ENCODE peak calls at places on chromosomes 3 and 15, in four cellular contexts. One of them, this sample, is unnamed.

GRCh38 chr15:81540909-81541308 is 166.9 kb upstream of the TMC3 start:
- DNase-seq in naive thymus-derived CD4-positive, alpha-beta T cell: no peak
- DNase-seq in right cardiac atrium: no peak
- DNase-seq in psoas muscle: no peak
- DNase-seq in this sample: no peak

GRCh38 chr3:48879994-48880377 is 18.7 kb downstream of the SLC25A20 start:
- DNase-seq in naive thymus-derived CD4-positive, alpha-beta T cell: no peak
- DNase-seq in right cardiac atrium: no peak
- DNase-seq in psoas muscle: no peak
- DNase-seq in this sample: no peak

GRCh38 chr3:164620423-164620822 is 457.9 kb downstream of the SI start:
- DNase-seq in naive thymus-derived CD4-positive, alpha-beta T cell: no peak
- DNase-seq in right cardiac atrium: no peak
- DNase-seq in psoas muscle: no peak
- DNase-seq in this sample: no peak

GRCh38 chr3:126982125-126982521 is 792 bp upstream of the PLXNA1 start:
- DNase-seq in naive thymus-derived CD4-positive, alpha-beta T cell: no peak
- DNase-seq in right cardiac atrium: no peak
- DNase-seq in psoas muscle: peak; percentile 53
- DNase-seq in this sample: no peak

GRCh38 chr3:48564022-48564421 is 441 bp upstream of the UCN2 start:
- DNase-seq in naive thymus-derived CD4-positive, alpha-beta T cell: peak; percentile 43
- DNase-seq in right cardiac atrium: peak; percentile 67
- DNase-seq in psoas muscle: peak; percentile 67
- DNase-seq in this sample: no peak

GRCh38 chr3:177932346-177932745 is 603.9 kb upstream of the KCNMB2 start:
- DNase-seq in naive thymus-derived CD4-positive, alpha-beta T cell: no peak
- DNase-seq in right cardiac atrium: no peak
- DNase-seq in psoas muscle: no peak
- DNase-seq in this sample: no peak

GRCh38 chr15:66573719-66574641 is 8.2 kb upstream of the LCTL start:
- DNase-seq in naive thymus-derived CD4-positive, alpha-beta T cell: no peak
- DNase-seq in right cardiac atrium: peak; percentile 67
- DNase-seq in psoas muscle: no peak
- DNase-seq in this sample: no peak

GRCh38 chr3:112446343-112446742 is 52.9 kb downstream of the BTLA start:
- DNase-seq in naive thymus-derived CD4-positive, alpha-beta T cell: no peak
- DNase-seq in right cardiac atrium: no peak
- DNase-seq in psoas muscle: no peak
- DNase-seq in this sample: no peak

GRCh38 chr3:120404876-120405275 is 45.9 kb downstream of the FSTL1 start:
- DNase-seq in naive thymus-derived CD4-positive, alpha-beta T cell: no peak
- DNase-seq in right cardiac atrium: no peak
- DNase-seq in psoas muscle: no peak
- DNase-seq in this sample: no peak

GRCh38 chr3:147392083-147392916 is 14.0 kb downstream of the ZIC4 start:
- DNase-seq in naive thymus-derived CD4-positive, alpha-beta T cell: no peak
- DNase-seq in right cardiac atrium: peak; percentile 68
- DNase-seq in psoas muscle: peak; percentile 86
- DNase-seq in this sample: no peak

GRCh38 chr3:29758108-29759020 is 477.5 kb downstream of the RBMS3 start:
- DNase-seq in naive thymus-derived CD4-positive, alpha-beta T cell: no peak
- DNase-seq in right cardiac atrium: no peak
- DNase-seq in psoas muscle: no peak
- DNase-seq in this sample: no peak

GRCh38 chr3:155497930-155498647 is 204.6 kb upstream of the STRIT1 start:
- DNase-seq in naive thymus-derived CD4-positive, alpha-beta T cell: no peak
- DNase-seq in right cardiac atrium: no peak
- DNase-seq in psoas muscle: no peak
- DNase-seq in this sample: no peak

GRCh38 chr3:122824465-122825379 is 29.9 kb downstream of the SLC49A4 start:
- DNase-seq in naive thymus-derived CD4-positive, alpha-beta T cell: no peak
- DNase-seq in right cardiac atrium: no peak
- DNase-seq in psoas muscle: no peak
- DNase-seq in this sample: no peak

GRCh38 chr3:81864273-81864672 is 102.8 kb upstream of the GBE1 start:
- DNase-seq in naive thymus-derived CD4-positive, alpha-beta T cell: no peak
- DNase-seq in right cardiac atrium: no peak
- DNase-seq in psoas muscle: no peak
- DNase-seq in this sample: no peak

GRCh38 chr15:29571728-29572454 is 250.4 kb downstream of the TJP1 start:
- DNase-seq in naive thymus-derived CD4-positive, alpha-beta T cell: no peak
- DNase-seq in right cardiac atrium: peak; percentile 65
- DNase-seq in psoas muscle: no peak
- DNase-seq in this sample: no peak

DNA sequence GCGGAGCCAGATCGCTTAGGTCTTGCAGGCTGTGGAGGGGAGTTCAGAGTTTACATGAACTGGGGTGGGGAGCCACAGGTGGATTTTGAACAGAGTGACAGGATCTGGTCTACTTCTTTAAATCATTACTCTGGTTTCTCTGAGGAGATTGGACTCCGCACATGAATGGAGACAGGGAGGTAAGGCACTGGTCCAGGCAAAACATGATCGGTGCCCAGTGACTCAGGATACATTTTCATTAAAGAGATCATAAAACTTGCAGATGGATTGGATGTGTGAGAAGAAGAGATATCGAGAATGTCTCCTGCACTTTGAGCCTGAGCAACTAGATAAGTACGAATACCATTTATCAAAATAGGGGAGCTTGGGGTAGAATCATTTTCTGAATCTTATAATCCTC is 61.8 kb upstream of the CMSS1 start:
- DNase-seq in naive thymus-derived CD4-positive, alpha-beta T cell: no peak
- DNase-seq in right cardiac atrium: peak; percentile 53
- DNase-seq in psoas muscle: no peak
- DNase-seq in this sample: no peak
- H3K4me1 ChIP-seq in naive thymus-derived CD4-positive, alpha-beta T cell: no peaks in the 10 kb centered on the region
- H3K4me1 ChIP-seq in right cardiac atrium: peaks cover 4% of the 10 kb centered on the region
- H3K4me1 ChIP-seq in psoas muscle: peaks cover 17% of the 10 kb centered on the region
- H3K4me1 ChIP-seq in this sample: no peaks in the 10 kb centered on the region

GRCh38 chr3:3084890-3085289 is 25.3 kb downstream of the IL5RA start:
- DNase-seq in naive thymus-derived CD4-positive, alpha-beta T cell: no peak
- DNase-seq in right cardiac atrium: no peak
- DNase-seq in psoas muscle: no peak
- DNase-seq in this sample: no peak

GRCh38 chr3:3080309-3080708 is 29.9 kb downstream of the IL5RA start:
- DNase-seq in naive thymus-derived CD4-positive, alpha-beta T cell: no peak
- DNase-seq in right cardiac atrium: no peak
- DNase-seq in psoas muscle: no peak
- DNase-seq in this sample: no peak

GRCh38 chr3:3081659-3082546 is 28.3 kb downstream of the IL5RA start:
- DNase-seq in naive thymus-derived CD4-positive, alpha-beta T cell: no peak
- DNase-seq in right cardiac atrium: no peak
- DNase-seq in psoas muscle: no peak
- DNase-seq in this sample: no peak

GRCh38 chr3:3085782-3086181 is 24.4 kb downstream of the IL5RA start:
- DNase-seq in naive thymus-derived CD4-positive, alpha-beta T cell: no peak
- DNase-seq in right cardiac atrium: no peak
- DNase-seq in psoas muscle: no peak
- DNase-seq in this sample: no peak

DNA sequence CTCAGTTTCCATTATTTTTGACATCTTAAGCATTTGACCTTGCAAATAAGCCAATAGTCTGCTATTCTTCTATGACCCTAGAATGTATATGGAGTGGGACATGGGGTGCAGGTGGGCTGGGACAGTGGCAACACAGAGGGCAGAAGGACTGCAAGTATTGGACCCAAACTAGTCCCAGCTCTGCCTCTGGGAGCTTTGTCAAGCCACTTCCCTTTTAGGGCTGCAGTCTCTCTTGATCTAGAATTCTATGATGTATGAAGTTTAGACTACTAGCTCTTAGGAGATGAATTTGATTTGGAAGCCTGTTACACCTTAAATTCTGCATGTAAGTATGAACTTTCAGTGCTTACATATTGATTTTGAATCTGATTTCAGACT is 27.6 kb downstream of the IL5RA start:
- DNase-seq in naive thymus-derived CD4-positive, alpha-beta T cell: no peak
- DNase-seq in right cardiac atrium: no peak
- DNase-seq in psoas muscle: no peak
- DNase-seq in this sample: no peak
- H3K4me1 ChIP-seq in naive thymus-derived CD4-positive, alpha-beta T cell: no peaks in the 10 kb centered on the region
- H3K4me1 ChIP-seq in right cardiac atrium: no peaks in the 10 kb centered on the region
- H3K4me1 ChIP-seq in psoas muscle: peaks cover 3% of the 10 kb centered on the region
- H3K4me1 ChIP-seq in this sample: no peaks in the 10 kb centered on the region

DNA sequence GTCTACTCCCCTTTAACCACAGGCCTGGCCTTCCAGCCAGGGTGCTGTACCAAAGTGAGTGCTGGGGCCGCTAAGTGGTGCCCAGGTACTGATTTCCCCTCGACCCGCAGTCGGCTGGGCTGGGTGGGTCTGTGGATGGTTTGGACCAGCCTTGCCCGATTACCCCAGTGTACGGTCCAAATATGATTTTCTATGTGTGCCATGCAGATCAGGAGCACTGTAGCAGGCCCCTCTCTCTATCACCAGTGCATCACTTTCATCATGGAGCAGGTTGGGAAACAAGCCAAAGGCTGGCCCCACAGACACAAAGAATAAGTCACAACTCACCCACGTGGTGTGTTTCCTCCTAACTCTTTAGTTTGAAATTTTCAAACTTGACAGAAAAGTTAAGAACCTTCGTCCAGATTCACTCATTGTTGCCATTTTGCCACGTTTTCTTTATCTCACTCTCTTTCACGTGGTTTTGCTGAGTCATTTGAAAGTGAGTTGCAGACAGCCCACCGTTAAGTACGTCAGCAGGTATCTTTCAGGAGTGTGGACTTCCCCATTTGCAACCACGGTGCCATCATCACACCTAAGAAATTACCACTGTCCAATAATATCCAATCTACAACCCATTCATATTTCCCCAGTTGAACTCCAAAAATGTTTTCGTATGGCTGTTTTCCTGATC is 37.0 kb downstream of the ZNF710 start:
- DNase-seq in naive thymus-derived CD4-positive, alpha-beta T cell: no peak
- DNase-seq in right cardiac atrium: no peak
- DNase-seq in psoas muscle: no peak
- DNase-seq in this sample: no peak
- H3K4me1 ChIP-seq in naive thymus-derived CD4-positive, alpha-beta T cell: peaks cover 28% of the 10 kb centered on the region
- H3K4me1 ChIP-seq in right cardiac atrium: peaks cover 13% of the 10 kb centered on the region
- H3K4me1 ChIP-seq in psoas muscle: peaks cover 19% of the 10 kb centered on the region
- H3K4me1 ChIP-seq in this sample: peaks cover 60% of the 10 kb centered on the region

GRCh38 chr3:111260878-111261277 is 189.3 kb downstream of the NECTIN3 start:
- DNase-seq in naive thymus-derived CD4-positive, alpha-beta T cell: no peak
- DNase-seq in right cardiac atrium: no peak
- DNase-seq in psoas muscle: no peak
- DNase-seq in this sample: no peak
- H3K4me1 ChIP-seq in naive thymus-derived CD4-positive, alpha-beta T cell: no peaks in the 10 kb centered on the region
- H3K4me1 ChIP-seq in right cardiac atrium: no peaks in the 10 kb centered on the region
- H3K4me1 ChIP-seq in psoas muscle: no peaks in the 10 kb centered on the region
- H3K4me1 ChIP-seq in this sample: no peaks in the 10 kb centered on the region

DNA sequence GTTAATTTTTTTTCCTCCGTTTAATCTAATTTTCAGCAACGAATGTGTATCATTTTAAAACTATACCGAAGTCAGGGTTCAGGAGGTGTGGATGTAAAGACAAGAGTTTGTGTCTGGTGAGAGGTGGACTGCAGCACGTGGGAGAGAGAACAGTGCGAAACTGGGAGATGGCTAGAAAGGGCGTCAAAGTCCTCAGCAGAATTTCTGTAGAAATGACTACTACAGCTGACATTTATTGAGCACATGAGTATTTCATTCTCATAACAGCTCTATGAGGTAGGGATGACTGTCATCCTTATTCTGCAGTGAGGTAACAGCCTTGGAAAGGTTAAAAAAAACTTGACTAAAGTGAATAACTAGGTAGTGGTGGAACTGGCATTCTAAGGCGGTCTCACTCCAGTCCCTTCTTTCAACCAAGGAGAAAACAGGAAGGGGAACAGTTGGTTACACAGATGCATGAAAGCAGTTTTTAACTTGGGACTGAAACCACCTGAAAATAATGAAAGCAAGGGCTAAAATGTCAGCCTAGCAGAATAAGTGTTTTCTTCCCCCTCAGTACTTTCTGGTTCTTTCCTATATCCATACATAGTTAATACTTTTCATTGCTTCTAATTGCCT is 611 bp upstream of the AVEN start:
- DNase-seq in naive thymus-derived CD4-positive, alpha-beta T cell: no peak
- DNase-seq in right cardiac atrium: no peak
- DNase-seq in psoas muscle: no peak
- DNase-seq in this sample: no peak
- H3K4me1 ChIP-seq in naive thymus-derived CD4-positive, alpha-beta T cell: peaks cover 14% of the 10 kb centered on the region
- H3K4me1 ChIP-seq in right cardiac atrium: peaks cover 2% of the 10 kb centered on the region
- H3K4me1 ChIP-seq in psoas muscle: peaks cover 7% of the 10 kb centered on the region
- H3K4me1 ChIP-seq in this sample: peaks cover 23% of the 10 kb centered on the region

DNA sequence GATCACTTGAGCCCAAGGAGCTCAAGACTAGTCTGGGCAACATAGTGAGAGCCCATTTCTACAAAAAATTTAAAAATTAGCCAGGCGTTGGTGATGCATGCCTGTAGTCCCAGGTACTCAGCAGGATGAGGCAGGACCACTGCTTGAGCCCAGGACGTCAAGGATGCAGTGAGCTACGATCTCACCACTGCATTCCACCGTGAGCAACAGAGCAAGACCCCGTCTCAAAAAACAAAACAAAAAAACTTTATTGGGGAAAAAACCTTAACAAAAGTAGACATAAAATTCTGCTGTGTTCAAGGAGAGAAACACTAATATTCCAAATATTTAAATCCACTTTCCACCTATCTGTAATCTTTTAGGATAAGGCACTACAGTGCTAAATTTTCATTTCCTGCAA is 20.8 kb downstream of the SETD2 start:
- DNase-seq in naive thymus-derived CD4-positive, alpha-beta T cell: no peak
- DNase-seq in right cardiac atrium: no peak
- DNase-seq in psoas muscle: no peak
- DNase-seq in this sample: no peak
- H3K4me1 ChIP-seq in naive thymus-derived CD4-positive, alpha-beta T cell: peaks cover 35% of the 10 kb centered on the region
- H3K4me1 ChIP-seq in right cardiac atrium: peaks cover 7% of the 10 kb centered on the region
- H3K4me1 ChIP-seq in psoas muscle: peaks cover 29% of the 10 kb centered on the region
- H3K4me1 ChIP-seq in this sample: peaks cover 47% of the 10 kb centered on the region

DNA sequence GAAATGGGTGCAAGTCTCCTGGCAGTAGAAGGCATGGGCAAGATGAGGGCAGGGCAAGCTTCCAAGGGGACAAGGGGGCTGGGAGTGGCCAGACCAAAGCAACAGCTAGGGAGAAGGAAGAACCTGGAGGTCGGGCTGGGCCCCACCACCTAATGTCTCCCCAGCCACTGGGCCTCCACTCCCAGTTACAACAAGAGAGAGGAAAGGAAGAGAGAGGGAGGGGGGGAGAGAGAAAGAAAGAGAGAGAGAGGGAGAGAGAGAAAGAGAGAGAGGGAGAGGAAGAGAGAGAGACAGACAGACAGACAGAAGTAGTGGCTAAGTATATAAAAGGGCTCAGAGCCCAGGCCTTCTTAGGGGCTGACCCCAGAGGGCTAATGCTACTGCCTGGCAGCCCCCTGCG is 6.9 kb downstream of the DUSP7 start:
- DNase-seq in naive thymus-derived CD4-positive, alpha-beta T cell: no peak
- DNase-seq in right cardiac atrium: no peak
- DNase-seq in psoas muscle: no peak
- DNase-seq in this sample: no peak
- H3K4me1 ChIP-seq in naive thymus-derived CD4-positive, alpha-beta T cell: peaks cover 69% of the 10 kb centered on the region
- H3K4me1 ChIP-seq in right cardiac atrium: peaks cover 41% of the 10 kb centered on the region
- H3K4me1 ChIP-seq in psoas muscle: peaks cover 58% of the 10 kb centered on the region
- H3K4me1 ChIP-seq in this sample: peaks cover 95% of the 10 kb centered on the region

GRCh38 chr3:187942658-187943241 is 197.5 kb upstream of the BCL6 start:
- DNase-seq in naive thymus-derived CD4-positive, alpha-beta T cell: no peak
- DNase-seq in right cardiac atrium: no peak
- DNase-seq in psoas muscle: no peak
- DNase-seq in this sample: no peak
- H3K4me1 ChIP-seq in naive thymus-derived CD4-positive, alpha-beta T cell: peaks cover 6% of the 10 kb centered on the region
- H3K4me1 ChIP-seq in right cardiac atrium: no peaks in the 10 kb centered on the region
- H3K4me1 ChIP-seq in psoas muscle: peaks cover 43% of the 10 kb centered on the region
- H3K4me1 ChIP-seq in this sample: peaks cover 34% of the 10 kb centered on the region

This sample was measured in vagina.